ENCODE peak calls at places on chromosomes 2 and 18, in nine cellular contexts. One of them, this sample, is unnamed.

GRCh38 chr2:144156736-144157645 is 362.9 kb downstream of the ZEB2 start:
- DNase-seq in IMR-90: no peak
- DNase-seq in heart right ventricle: no peak
- DNase-seq in left lung: no peak
- DNase-seq in heart left ventricle: no peak
- DNase-seq in Panc1: no peak
- DNase-seq in naive thymus-derived CD4-positive, alpha-beta T cell: no peak
- DNase-seq in GM23248: no peak
- DNase-seq in fibroblast of lung: no peak
- DNase-seq in this sample: no peak

GRCh38 chr18:72566327-72566726 is 22.2 kb upstream of the CBLN2 start:
- DNase-seq in IMR-90: no peak
- DNase-seq in heart right ventricle: no peak
- DNase-seq in left lung: no peak
- DNase-seq in heart left ventricle: no peak
- DNase-seq in Panc1: no peak
- DNase-seq in naive thymus-derived CD4-positive, alpha-beta T cell: no peak
- DNase-seq in GM23248: no peak
- DNase-seq in fibroblast of lung: no peak
- DNase-seq in this sample: no peak

GRCh38 chr18:23133860-23134779 is 1.2 kb upstream of the CABLES1 start:
- DNase-seq in IMR-90: no peak
- DNase-seq in heart right ventricle: no peak
- DNase-seq in left lung: no peak
- DNase-seq in heart left ventricle: no peak
- DNase-seq in Panc1: no peak
- DNase-seq in naive thymus-derived CD4-positive, alpha-beta T cell: peak
- DNase-seq in GM23248: no peak
- DNase-seq in fibroblast of lung: no peak
- DNase-seq in this sample: peak

GRCh38 chr2:174546519-174547506 is 50.8 kb downstream of the WIPF1 start:
- DNase-seq in IMR-90: peak
- DNase-seq in heart right ventricle: no peak
- DNase-seq in left lung: no peak
- DNase-seq in heart left ventricle: no peak
- DNase-seq in Panc1: no peak
- DNase-seq in naive thymus-derived CD4-positive, alpha-beta T cell: peak
- DNase-seq in GM23248: peak
- DNase-seq in fibroblast of lung: peak
- DNase-seq in this sample: peak

GRCh38 chr2:128805918-128806317 is 487.2 kb upstream of the HS6ST1 start:
- DNase-seq in IMR-90: no peak
- DNase-seq in heart right ventricle: no peak
- DNase-seq in left lung: no peak
- DNase-seq in heart left ventricle: no peak
- DNase-seq in Panc1: no peak
- DNase-seq in naive thymus-derived CD4-positive, alpha-beta T cell: no peak
- DNase-seq in GM23248: no peak
- DNase-seq in fibroblast of lung: no peak
- DNase-seq in this sample: no peak

GRCh38 chr2:25684577-25684976 is 11.2 kb upstream of the DTNB start:
- DNase-seq in IMR-90: no peak
- DNase-seq in heart right ventricle: no peak
- DNase-seq in left lung: no peak
- DNase-seq in heart left ventricle: no peak
- DNase-seq in Panc1: no peak
- DNase-seq in naive thymus-derived CD4-positive, alpha-beta T cell: no peak
- DNase-seq in GM23248: no peak
- DNase-seq in fibroblast of lung: no peak
- DNase-seq in this sample: no peak

GRCh38 chr2:127605691-127606277 is 40.2 kb upstream of the GPR17 start:
- DNase-seq in IMR-90: no peak
- DNase-seq in heart right ventricle: no peak
- DNase-seq in left lung: no peak
- DNase-seq in heart left ventricle: peak
- DNase-seq in Panc1: no peak
- DNase-seq in naive thymus-derived CD4-positive, alpha-beta T cell: no peak
- DNase-seq in GM23248: no peak
- DNase-seq in fibroblast of lung: no peak
- DNase-seq in this sample: no peak

GRCh38 chr2:66729391-66729790 is 294.5 kb downstream of the MEIS1 start:
- DNase-seq in IMR-90: peak
- DNase-seq in heart right ventricle: no peak
- DNase-seq in left lung: no peak
- DNase-seq in heart left ventricle: no peak
- DNase-seq in Panc1: no peak
- DNase-seq in naive thymus-derived CD4-positive, alpha-beta T cell: no peak
- DNase-seq in GM23248: peak
- DNase-seq in fibroblast of lung: peak
- DNase-seq in this sample: no peak

GRCh38 chr2:84285056-84285747 is 173.9 kb downstream of the SUCLG1 start:
- DNase-seq in IMR-90: no peak
- DNase-seq in heart right ventricle: no peak
- DNase-seq in left lung: no peak
- DNase-seq in heart left ventricle: no peak
- DNase-seq in Panc1: no peak
- DNase-seq in naive thymus-derived CD4-positive, alpha-beta T cell: no peak
- DNase-seq in GM23248: no peak
- DNase-seq in fibroblast of lung: no peak
- DNase-seq in this sample: no peak

GRCh38 chr2:128784626-128785306 is 466.1 kb upstream of the HS6ST1 start:
- DNase-seq in IMR-90: no peak
- DNase-seq in heart right ventricle: no peak
- DNase-seq in left lung: peak
- DNase-seq in heart left ventricle: no peak
- DNase-seq in Panc1: no peak
- DNase-seq in naive thymus-derived CD4-positive, alpha-beta T cell: no peak
- DNase-seq in GM23248: no peak
- DNase-seq in fibroblast of lung: no peak
- DNase-seq in this sample: no peak

GRCh38 chr2:193462411-193462810 is 1267.7 kb upstream of the TMEFF2 start:
- DNase-seq in IMR-90: no peak
- DNase-seq in heart right ventricle: no peak
- DNase-seq in left lung: no peak
- DNase-seq in heart left ventricle: no peak
- DNase-seq in Panc1: no peak
- DNase-seq in naive thymus-derived CD4-positive, alpha-beta T cell: no peak
- DNase-seq in GM23248: no peak
- DNase-seq in fibroblast of lung: no peak
- DNase-seq in this sample: no peak

GRCh38 chr2:148853458-148853857 is 21.6 kb upstream of the KIF5C start:
- DNase-seq in IMR-90: no peak
- DNase-seq in heart right ventricle: no peak
- DNase-seq in left lung: no peak
- DNase-seq in heart left ventricle: no peak
- DNase-seq in Panc1: no peak
- DNase-seq in naive thymus-derived CD4-positive, alpha-beta T cell: no peak
- DNase-seq in GM23248: no peak
- DNase-seq in fibroblast of lung: no peak
- DNase-seq in this sample: no peak

GRCh38 chr2:190334479-190335224 is 8.7 kb upstream of the INPP1 start:
- DNase-seq in IMR-90: no peak
- DNase-seq in heart right ventricle: peak
- DNase-seq in left lung: no peak
- DNase-seq in heart left ventricle: no peak
- DNase-seq in Panc1: no peak
- DNase-seq in naive thymus-derived CD4-positive, alpha-beta T cell: no peak
- DNase-seq in GM23248: no peak
- DNase-seq in fibroblast of lung: no peak
- DNase-seq in this sample: no peak

DNA sequence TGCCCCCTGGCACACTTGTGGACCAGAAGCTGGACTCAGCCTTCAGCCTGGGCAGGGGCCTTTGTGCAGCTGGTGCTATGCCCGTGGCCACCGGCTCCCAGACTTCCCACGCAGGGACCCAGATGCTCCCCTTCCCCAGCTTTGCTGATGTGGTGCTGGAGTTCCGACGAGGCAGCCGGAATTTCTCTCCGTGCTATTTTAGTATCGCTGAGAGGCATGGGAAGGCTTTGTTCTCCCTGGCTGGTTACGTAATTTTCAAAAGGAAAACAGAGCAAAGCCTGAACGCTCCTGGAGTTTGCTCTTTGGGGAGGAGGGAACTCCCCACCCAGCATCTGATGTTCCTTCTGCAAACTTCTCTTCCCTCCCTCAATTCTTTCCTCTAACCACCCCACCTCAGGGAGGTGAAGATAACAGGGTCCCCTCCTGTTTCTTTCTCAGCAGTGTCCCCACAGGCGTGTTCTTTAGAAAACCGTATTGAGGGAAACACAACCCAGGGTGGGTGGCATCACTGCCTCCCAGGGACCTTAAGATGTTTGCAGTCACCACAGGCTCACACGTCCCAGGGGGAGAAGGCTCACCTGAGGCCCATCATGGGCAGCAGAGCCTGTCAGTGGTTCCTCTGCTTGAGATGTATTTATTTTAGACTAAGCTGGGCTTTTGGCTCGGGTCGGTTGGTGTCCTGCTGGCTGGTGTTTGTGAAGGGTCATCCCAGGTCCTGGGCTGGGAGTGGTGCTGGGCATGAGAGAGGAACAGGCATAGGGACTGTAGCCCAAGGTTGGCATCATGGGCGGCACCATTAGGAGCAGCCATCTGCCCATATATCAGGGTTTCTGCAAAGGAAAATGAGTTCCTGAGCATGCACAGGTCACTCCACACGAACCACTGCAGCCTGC is 95.0 kb downstream of the MAPK4 start:
- DNase-seq in IMR-90: no peak
- DNase-seq in heart right ventricle: peak
- DNase-seq in left lung: no peak
- DNase-seq in heart left ventricle: no peak
- DNase-seq in Panc1: no peak
- DNase-seq in naive thymus-derived CD4-positive, alpha-beta T cell: no peak
- DNase-seq in GM23248: no peak
- DNase-seq in fibroblast of lung: no peak
- DNase-seq in this sample: no peak
- H3K27ac ChIP-seq in IMR-90: no peak
- H3K27ac ChIP-seq in heart right ventricle: peak
- H3K27ac ChIP-seq in left lung: no peak
- H3K27ac ChIP-seq in heart left ventricle: peak
- H3K27ac ChIP-seq in Panc1: no peak
- H3K27ac ChIP-seq in naive thymus-derived CD4-positive, alpha-beta T cell: no peak
- H3K27ac ChIP-seq in GM23248: no peak
- H3K27ac ChIP-seq in fibroblast of lung: no peak
- H3K27ac ChIP-seq in this sample: no peak

GRCh38 chr18:77000527-77000926 is 132.1 kb downstream of the MBP start:
- DNase-seq in IMR-90: peak
- DNase-seq in heart right ventricle: no peak
- DNase-seq in left lung: peak
- DNase-seq in heart left ventricle: no peak
- DNase-seq in Panc1: peak
- DNase-seq in naive thymus-derived CD4-positive, alpha-beta T cell: peak
- DNase-seq in GM23248: peak
- DNase-seq in fibroblast of lung: peak
- DNase-seq in this sample: peak
- H3K27ac ChIP-seq in IMR-90: no peak
- H3K27ac ChIP-seq in heart right ventricle: no peak
- H3K27ac ChIP-seq in left lung: no peak
- H3K27ac ChIP-seq in heart left ventricle: no peak
- H3K27ac ChIP-seq in Panc1: no peak
- H3K27ac ChIP-seq in naive thymus-derived CD4-positive, alpha-beta T cell: no peak
- H3K27ac ChIP-seq in GM23248: no peak
- H3K27ac ChIP-seq in fibroblast of lung: no peak
- H3K27ac ChIP-seq in this sample: no peak

GRCh38 chr2:44934024-44934423 is 7.5 kb upstream of the SIX3 start:
- DNase-seq in IMR-90: no peak
- DNase-seq in heart right ventricle: no peak
- DNase-seq in left lung: peak
- DNase-seq in heart left ventricle: no peak
- DNase-seq in Panc1: no peak
- DNase-seq in naive thymus-derived CD4-positive, alpha-beta T cell: no peak
- DNase-seq in GM23248: no peak
- DNase-seq in fibroblast of lung: no peak
- DNase-seq in this sample: no peak

GRCh38 chr2:44932564-44933392 is 8.7 kb upstream of the SIX3 start:
- DNase-seq in IMR-90: no peak
- DNase-seq in heart right ventricle: no peak
- DNase-seq in left lung: peak
- DNase-seq in heart left ventricle: no peak
- DNase-seq in Panc1: no peak
- DNase-seq in naive thymus-derived CD4-positive, alpha-beta T cell: no peak
- DNase-seq in GM23248: no peak
- DNase-seq in fibroblast of lung: no peak
- DNase-seq in this sample: no peak

GRCh38 chr2:44932079-44932478 is 9.4 kb upstream of the SIX3 start:
- DNase-seq in IMR-90: no peak
- DNase-seq in heart right ventricle: no peak
- DNase-seq in left lung: no peak
- DNase-seq in heart left ventricle: no peak
- DNase-seq in Panc1: no peak
- DNase-seq in naive thymus-derived CD4-positive, alpha-beta T cell: no peak
- DNase-seq in GM23248: no peak
- DNase-seq in fibroblast of lung: no peak
- DNase-seq in this sample: no peak

GRCh38 chr2:44934521-44934961 is 7.0 kb upstream of the SIX3 start:
- DNase-seq in IMR-90: no peak
- DNase-seq in heart right ventricle: no peak
- DNase-seq in left lung: no peak
- DNase-seq in heart left ventricle: no peak
- DNase-seq in Panc1: no peak
- DNase-seq in naive thymus-derived CD4-positive, alpha-beta T cell: no peak
- DNase-seq in GM23248: no peak
- DNase-seq in fibroblast of lung: no peak
- DNase-seq in this sample: no peak

DNA sequence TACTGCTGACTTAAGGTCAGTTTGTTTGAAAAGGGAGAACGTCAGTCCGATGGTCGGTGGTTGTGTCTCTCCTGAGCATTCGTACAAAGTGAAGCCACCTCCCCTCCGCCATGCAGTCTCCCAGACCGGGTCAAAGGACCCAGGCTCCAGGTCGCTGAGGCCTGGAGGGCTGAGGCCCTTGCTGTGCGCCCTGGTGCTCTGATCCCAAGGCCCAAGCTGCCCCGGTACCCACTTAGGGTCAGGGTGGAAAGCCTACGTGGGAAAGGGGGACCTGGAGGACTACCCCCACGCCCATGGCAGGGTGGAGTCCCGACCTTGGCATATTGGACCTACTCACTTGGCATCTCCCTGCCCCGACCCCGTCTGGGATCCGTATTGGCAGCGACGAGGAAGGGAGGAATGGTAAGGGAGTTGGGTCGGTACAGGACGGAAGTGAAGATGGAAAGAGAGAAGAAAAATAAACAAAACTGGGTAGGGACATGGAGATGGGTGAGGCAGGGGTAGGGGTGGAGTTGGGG is 8.0 kb upstream of the SIX3 start:
- DNase-seq in IMR-90: no peak
- DNase-seq in heart right ventricle: no peak
- DNase-seq in left lung: no peak
- DNase-seq in heart left ventricle: no peak
- DNase-seq in Panc1: no peak
- DNase-seq in naive thymus-derived CD4-positive, alpha-beta T cell: no peak
- DNase-seq in GM23248: no peak
- DNase-seq in fibroblast of lung: no peak
- DNase-seq in this sample: no peak
- H3K27ac ChIP-seq in IMR-90: no peak
- H3K27ac ChIP-seq in heart right ventricle: no peak
- H3K27ac ChIP-seq in left lung: no peak
- H3K27ac ChIP-seq in heart left ventricle: no peak
- H3K27ac ChIP-seq in Panc1: no peak
- H3K27ac ChIP-seq in naive thymus-derived CD4-positive, alpha-beta T cell: no peak
- H3K27ac ChIP-seq in GM23248: no peak
- H3K27ac ChIP-seq in fibroblast of lung: no peak
- H3K27ac ChIP-seq in this sample: no peak

GRCh38 chr2:27723372-27724144 is 48.0 kb upstream of the MRPL33 start:
- DNase-seq in IMR-90: peak
- DNase-seq in heart right ventricle: peak
- DNase-seq in left lung: no peak
- DNase-seq in heart left ventricle: peak
- DNase-seq in Panc1: no peak
- DNase-seq in naive thymus-derived CD4-positive, alpha-beta T cell: peak
- DNase-seq in GM23248: peak
- DNase-seq in fibroblast of lung: peak
- DNase-seq in this sample: peak
- H3K27ac ChIP-seq in IMR-90: no peak
- H3K27ac ChIP-seq in heart right ventricle: peak
- H3K27ac ChIP-seq in left lung: peak
- H3K27ac ChIP-seq in heart left ventricle: peak
- H3K27ac ChIP-seq in Panc1: no peak
- H3K27ac ChIP-seq in naive thymus-derived CD4-positive, alpha-beta T cell: no peak
- H3K27ac ChIP-seq in GM23248: no peak
- H3K27ac ChIP-seq in fibroblast of lung: peak
- H3K27ac ChIP-seq in this sample: no peak

This sample was measured in A673.